ENCODE peak calls at places on chromosomes 16 and 17, in five cellular contexts. One of them, this sample, is unnamed. For H3K9me3, the result is how much of the 10 kb centered on the place peaks cover.

GRCh38 chr16:28549301-28549899 is 4.3 kb upstream of the SGF29 start:
- DNase-seq in right lobe of liver: no peak
- DNase-seq in Peyer's patch: no peak
- DNase-seq in lung: no peak
- DNase-seq in PC-9: peak
- DNase-seq in this sample: no peak

GRCh38 chr17:79341529-79341780 is 266.8 kb downstream of the ENGASE start:
- DNase-seq in right lobe of liver: no peak
- DNase-seq in Peyer's patch: no peak
- DNase-seq in lung: no peak
- DNase-seq in PC-9: no peak
- DNase-seq in this sample: no peak

GRCh38 chr17:56142781-56143180 is 10.5 kb upstream of the ANKFN1 start:
- DNase-seq in right lobe of liver: no peak
- DNase-seq in Peyer's patch: no peak
- DNase-seq in lung: no peak
- DNase-seq in PC-9: no peak
- DNase-seq in this sample: no peak

GRCh38 chr16:67181346-67181745 is 2.4 kb downstream of the MATCAP1 start:
- DNase-seq in right lobe of liver: no peak
- DNase-seq in Peyer's patch: no peak
- DNase-seq in lung: no peak
- DNase-seq in PC-9: no peak
- DNase-seq in this sample: no peak

GRCh38 chr17:40534431-40535189 is 30.7 kb downstream of the CCR7 start:
- DNase-seq in right lobe of liver: no peak
- DNase-seq in Peyer's patch: no peak
- DNase-seq in lung: no peak
- DNase-seq in PC-9: no peak
- DNase-seq in this sample: no peak

GRCh38 chr16:17277981-17278381 is 192.8 kb downstream of the XYLT1 start:
- DNase-seq in right lobe of liver: no peak
- DNase-seq in Peyer's patch: peak
- DNase-seq in lung: no peak
- DNase-seq in PC-9: no peak
- DNase-seq in this sample: no peak

GRCh38 chr17:32878211-32878610 is 1.3 kb upstream of the MYO1D start:
- DNase-seq in right lobe of liver: no peak
- DNase-seq in Peyer's patch: peak
- DNase-seq in lung: peak
- DNase-seq in PC-9: no peak
- DNase-seq in this sample: no peak

GRCh38 chr17:4394208-4395110 is 28.0 kb upstream of the UBE2G1 start:
- DNase-seq in right lobe of liver: no peak
- DNase-seq in Peyer's patch: no peak
- DNase-seq in lung: no peak
- DNase-seq in PC-9: peak
- DNase-seq in this sample: no peak

GRCh38 chr17:40718904-40719303 is 15.4 kb upstream of the KRT24 start:
- DNase-seq in right lobe of liver: no peak
- DNase-seq in Peyer's patch: no peak
- DNase-seq in lung: no peak
- DNase-seq in PC-9: peak
- DNase-seq in this sample: no peak

GRCh38 chr16:83771306-83771942 is 36.4 kb upstream of the HSBP1 start:
- DNase-seq in right lobe of liver: peak
- DNase-seq in Peyer's patch: no peak
- DNase-seq in lung: no peak
- DNase-seq in PC-9: no peak
- DNase-seq in this sample: no peak

GRCh38 chr16:56939801-56940200 is 7.9 kb downstream of the HERPUD1 start:
- DNase-seq in right lobe of liver: no peak
- DNase-seq in Peyer's patch: no peak
- DNase-seq in lung: no peak
- DNase-seq in PC-9: no peak
- DNase-seq in this sample: no peak

GRCh38 chr17:61815863-61816523 is 47.3 kb downstream of the BRIP1 start:
- DNase-seq in right lobe of liver: no peak
- DNase-seq in Peyer's patch: no peak
- DNase-seq in lung: no peak
- DNase-seq in PC-9: no peak
- DNase-seq in this sample: no peak

GRCh38 chr17:79562117-79562805 is 48.6 kb downstream of the RBFOX3 start:
- DNase-seq in right lobe of liver: no peak
- DNase-seq in Peyer's patch: no peak
- DNase-seq in lung: no peak
- DNase-seq in PC-9: no peak
- DNase-seq in this sample: no peak

GRCh38 chr16:5488581-5488980 is 391.0 kb upstream of the EEF2KMT start:
- DNase-seq in right lobe of liver: no peak
- DNase-seq in Peyer's patch: no peak
- DNase-seq in lung: no peak
- DNase-seq in PC-9: no peak
- DNase-seq in this sample: no peak

GRCh38 chr17:35747540-35748017 is 5.5 kb downstream of the GAS2L2 start:
- DNase-seq in right lobe of liver: peak
- DNase-seq in Peyer's patch: peak
- DNase-seq in lung: peak
- DNase-seq in PC-9: no peak
- DNase-seq in this sample: peak

GRCh38 chr17:70074991-70075390 is at the start of gene KCNJ16:
- DNase-seq in right lobe of liver: no peak
- DNase-seq in Peyer's patch: peak
- DNase-seq in lung: no peak
- DNase-seq in PC-9: no peak
- DNase-seq in this sample: no peak

GRCh38 chr16:77674888-77675287 is 47.4 kb upstream of the NUDT7 start:
- DNase-seq in right lobe of liver: no peak
- DNase-seq in Peyer's patch: no peak
- DNase-seq in lung: no peak
- DNase-seq in PC-9: no peak
- DNase-seq in this sample: no peak

GRCh38 chr16:75263963-75264445 is 12.6 kb upstream of the BCAR1 start:
- DNase-seq in right lobe of liver: peak
- DNase-seq in Peyer's patch: peak
- DNase-seq in lung: no peak
- DNase-seq in PC-9: peak
- DNase-seq in this sample: no peak

GRCh38 chr16:72832640-72833039 is 215.3 kb downstream of the ZFHX3 start:
- DNase-seq in right lobe of liver: peak
- DNase-seq in Peyer's patch: peak
- DNase-seq in lung: peak
- DNase-seq in PC-9: peak
- DNase-seq in this sample: peak

GRCh38 chr16:67053767-67054334 is 24.9 kb downstream of the CBFB start:
- DNase-seq in right lobe of liver: no peak
- DNase-seq in Peyer's patch: no peak
- DNase-seq in lung: no peak
- DNase-seq in PC-9: no peak
- DNase-seq in this sample: no peak

GRCh38 chr17:29215717-29216116 is 30.9 kb upstream of the CRYBA1 start:
- DNase-seq in right lobe of liver: no peak
- DNase-seq in Peyer's patch: no peak
- DNase-seq in lung: no peak
- DNase-seq in PC-9: no peak
- DNase-seq in this sample: no peak

GRCh38 chr16:3401719-3402397 is 843 bp downstream of the ZNF174 start:
- DNase-seq in right lobe of liver: no peak
- DNase-seq in Peyer's patch: no peak
- DNase-seq in lung: no peak
- DNase-seq in PC-9: no peak
- DNase-seq in this sample: no peak

GRCh38 chr16:3400446-3400778 is 392 bp downstream of the ZSCAN32 start:
- DNase-seq in right lobe of liver: no peak
- DNase-seq in Peyer's patch: no peak
- DNase-seq in lung: no peak
- DNase-seq in PC-9: no peak
- DNase-seq in this sample: no peak

DNA sequence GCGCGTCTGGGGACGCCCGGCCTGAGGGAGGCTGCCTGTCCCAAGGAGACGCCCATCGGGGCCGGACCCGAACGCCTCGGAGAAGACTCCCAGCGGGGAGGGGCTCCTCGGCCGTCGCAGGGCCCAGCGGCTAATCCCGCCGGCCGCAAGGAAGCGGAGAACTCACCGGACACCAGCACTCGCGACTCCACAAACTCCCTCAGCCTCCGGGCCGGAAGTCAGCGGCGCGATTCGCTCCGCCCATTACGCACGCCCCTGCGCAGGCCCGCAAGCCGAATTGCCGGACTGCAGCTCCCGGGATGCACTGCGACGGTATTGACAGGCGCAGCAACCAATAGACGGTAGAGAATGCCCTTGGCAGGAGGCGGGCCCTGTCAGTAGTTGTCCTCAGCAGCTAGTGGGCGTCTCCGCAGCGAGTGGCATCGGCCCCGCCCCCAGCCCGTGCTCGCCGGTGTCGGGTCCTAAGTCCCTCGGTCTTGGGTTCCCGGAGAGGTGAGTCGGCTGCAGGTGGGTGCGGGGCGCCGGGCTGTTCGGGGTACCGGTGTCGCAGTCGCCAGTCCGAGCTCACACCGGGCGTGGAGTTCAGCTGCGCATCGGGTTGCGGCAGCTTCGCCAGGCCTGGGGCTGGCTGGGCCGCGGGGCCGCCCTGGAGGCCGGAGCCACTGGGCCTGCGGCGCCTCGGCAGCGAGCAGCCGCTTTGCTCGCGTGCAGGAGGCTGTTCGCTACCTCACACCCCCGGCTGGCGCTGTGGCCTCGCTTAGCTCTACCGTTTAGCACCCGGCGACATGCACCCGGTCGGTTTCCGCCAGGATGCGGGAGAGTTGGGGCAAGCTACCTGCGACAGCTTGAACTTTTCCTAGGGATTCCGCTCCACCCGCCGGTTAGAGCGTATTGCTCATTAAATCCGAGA is at the start of the genes ZNF174 and ZSCAN32:
- DNase-seq in right lobe of liver: peak
- DNase-seq in Peyer's patch: peak
- DNase-seq in lung: peak
- DNase-seq in PC-9: peak
- DNase-seq in this sample: peak
- H3K9me3 ChIP-seq in right lobe of liver: under half
- H3K9me3 ChIP-seq in Peyer's patch: under half
- H3K9me3 ChIP-seq in lung: under half
- H3K9me3 ChIP-seq in PC-9: under half
- H3K9me3 ChIP-seq in this sample: under half

GRCh38 chr16:24577167-24577566 is 37.8 kb downstream of the RBBP6 start:
- DNase-seq in right lobe of liver: no peak
- DNase-seq in Peyer's patch: no peak
- DNase-seq in lung: no peak
- DNase-seq in PC-9: no peak
- DNase-seq in this sample: no peak

GRCh38 chr16:24568392-24568791 is 29.0 kb downstream of the RBBP6 start:
- DNase-seq in right lobe of liver: no peak
- DNase-seq in Peyer's patch: no peak
- DNase-seq in lung: no peak
- DNase-seq in PC-9: peak
- DNase-seq in this sample: no peak

GRCh38 chr16:24573141-24573540 is 33.8 kb downstream of the RBBP6 start:
- DNase-seq in right lobe of liver: no peak
- DNase-seq in Peyer's patch: no peak
- DNase-seq in lung: no peak
- DNase-seq in PC-9: no peak
- DNase-seq in this sample: no peak

DNA sequence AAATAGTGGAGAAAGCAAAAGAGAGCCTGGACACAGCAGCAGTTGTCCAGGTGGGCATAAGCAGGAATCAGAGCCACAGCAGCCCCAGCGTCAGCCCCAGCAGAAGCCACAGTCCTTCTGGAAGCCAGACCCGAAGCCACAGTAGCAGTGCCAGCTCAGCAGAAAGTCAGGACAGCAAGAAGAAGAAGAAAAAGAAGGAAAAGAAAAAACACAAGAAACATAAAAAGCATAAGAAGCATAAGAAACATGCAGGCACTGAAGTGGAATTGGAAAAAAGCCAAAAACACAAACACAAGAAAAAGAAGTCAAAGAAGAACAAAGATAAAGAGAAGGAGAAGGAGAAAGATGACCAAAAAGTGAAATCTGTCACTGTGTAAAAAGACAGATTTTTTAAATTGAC is 32.7 kb downstream of the RBBP6 start:
- DNase-seq in right lobe of liver: no peak
- DNase-seq in Peyer's patch: no peak
- DNase-seq in lung: no peak
- DNase-seq in PC-9: no peak
- DNase-seq in this sample: no peak
- H3K9me3 ChIP-seq in right lobe of liver: under half
- H3K9me3 ChIP-seq in Peyer's patch: under half
- H3K9me3 ChIP-seq in lung: under half
- H3K9me3 ChIP-seq in PC-9: under half
- H3K9me3 ChIP-seq in this sample: under half

DNA sequence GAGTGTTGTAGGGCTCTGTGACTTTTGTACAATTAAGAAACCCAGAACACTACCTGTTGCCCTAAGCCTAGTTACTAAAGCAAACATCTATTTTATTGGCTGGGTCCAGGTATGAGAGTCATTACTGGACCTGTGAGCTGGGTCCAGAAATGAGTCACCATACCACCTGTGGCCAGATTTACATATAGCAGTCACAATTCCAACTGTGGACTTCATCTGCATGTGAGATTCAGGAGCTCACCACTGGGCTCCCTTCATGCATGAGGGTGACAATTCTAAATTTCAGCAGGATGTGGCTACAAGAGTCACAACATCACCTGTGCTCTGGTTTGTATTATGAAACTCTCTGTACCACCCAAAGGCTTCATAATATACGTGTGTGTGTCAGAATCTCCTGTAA is 2038.0 kb downstream of the TP53TG3F start:
- DNase-seq in right lobe of liver: no peak
- DNase-seq in Peyer's patch: no peak
- DNase-seq in lung: no peak
- DNase-seq in PC-9: no peak
- DNase-seq in this sample: no peak
- H3K9me3 ChIP-seq in right lobe of liver: under half
- H3K9me3 ChIP-seq in Peyer's patch: under half
- H3K9me3 ChIP-seq in lung: under half
- H3K9me3 ChIP-seq in PC-9: under half
- H3K9me3 ChIP-seq in this sample: under half

GRCh38 chr16:58028168-58028455 is 2.6 kb downstream of the MMP15 start:
- DNase-seq in right lobe of liver: no peak
- DNase-seq in Peyer's patch: no peak
- DNase-seq in lung: no peak
- DNase-seq in PC-9: no peak
- DNase-seq in this sample: no peak

GRCh38 chr16:58030136-58030840 is 4.7 kb downstream of the MMP15 start:
- DNase-seq in right lobe of liver: peak
- DNase-seq in Peyer's patch: peak
- DNase-seq in lung: no peak
- DNase-seq in PC-9: peak
- DNase-seq in this sample: no peak

GRCh38 chr16:58028541-58029070 is 3.1 kb downstream of the MMP15 start:
- DNase-seq in right lobe of liver: no peak
- DNase-seq in Peyer's patch: no peak
- DNase-seq in lung: no peak
- DNase-seq in PC-9: no peak
- DNase-seq in this sample: no peak

GRCh38 chr16:58031016-58031800 is 5.7 kb downstream of the MMP15 start:
- DNase-seq in right lobe of liver: peak
- DNase-seq in Peyer's patch: no peak
- DNase-seq in lung: peak
- DNase-seq in PC-9: peak
- DNase-seq in this sample: no peak

GRCh38 chr16:58029410-58029809 is 3.9 kb downstream of the MMP15 start:
- DNase-seq in right lobe of liver: no peak
- DNase-seq in Peyer's patch: peak
- DNase-seq in lung: no peak
- DNase-seq in PC-9: no peak
- DNase-seq in this sample: no peak
- H3K9me3 ChIP-seq in right lobe of liver: under half
- H3K9me3 ChIP-seq in Peyer's patch: under half
- H3K9me3 ChIP-seq in lung: under half
- H3K9me3 ChIP-seq in PC-9: under half
- H3K9me3 ChIP-seq in this sample: under half

This sample was measured in T-helper 17 cell.